ENCODE peak calls at places on chromosomes 3 and 15, in nine cellular contexts. P is A172; F is iris pigment epithelial cell; J is cardiac muscle cell; B is NCI-H1694 treated with DMSO at 0.1 percent for 48 hours; U is activated CD8-positive, alpha-beta memory T cell treated with anti-CD3 and anti-CD28 coated beads, Interleukin-2, amount 10 ng/mL, durations not matched to agents 7 days and 5 days; E is stimulated activated CD4-positive, alpha-beta T cell treated with anti-CD3 and anti-CD28 coated beads, Interleukin-1b, Interleukin-23, amount 100 ng/mL, for 48 hours; V is GM12892; X is T-helper 1 cell. M is an unnamed sample.

GRCh38 chr15:31145271-31145911 is 43.9 kb upstream of the TRPM1 start:
- DNase-seq in P (peak), F (peak), J (peak), B (no peak), U (no peak), E (no peak), V (no peak), X (no peak), M (no peak)

GRCh38 chr3:169305460-169305859 is 358.1 kb downstream of the MECOM start:
- DNase-seq in P (no peak), F (no peak), J (no peak), B (no peak), U (no peak), E (no peak), V (no peak), X (no peak), M (no peak)

GRCh38 chr3:117036259-117036799 is 326.8 kb downstream of the TUSC7 start:
- DNase-seq in P (peak), F (peak), J (peak), B (no peak), U (no peak), E (no peak), V (no peak), X (no peak), M (peak)

GRCh38 chr3:137998121-137998520 is 11.8 kb upstream of the CLDN18 start:
- DNase-seq in P (no peak), F (no peak), J (no peak), B (no peak), U (no peak), E (no peak), V (no peak), X (no peak), M (no peak)

GRCh38 chr15:79601376-79601775 is 169.2 kb downstream of the MINAR1 start:
- DNase-seq in P (no peak), F (no peak), J (no peak), B (no peak), U (no peak), E (no peak), V (no peak), X (no peak), M (no peak)

GRCh38 chr3:123986427-123986826 is 5.5 kb downstream of the ROPN1 start:
- DNase-seq in P (no peak), F (no peak), J (no peak), B (no peak), U (no peak), E (no peak), V (no peak), X (no peak), M (no peak)

GRCh38 chr3:109346770-109347295 is 9.5 kb upstream of the DPPA4 start:
- DNase-seq in P (peak), F (peak), J (peak), B (no peak), U (no peak), E (no peak), V (no peak), X (no peak), M (no peak)

GRCh38 chr3:11799777-11800176 is 46.9 kb downstream of the TAMM41 start:
- DNase-seq in P (no peak), F (no peak), J (no peak), B (no peak), U (no peak), E (no peak), V (no peak), X (no peak), M (no peak)

GRCh38 chr3:146605106-146605505 is at the start of gene PLSCR5:
- DNase-seq in P (no peak), F (no peak), J (peak), B (no peak), U (no peak), E (no peak), V (no peak), X (no peak), M (no peak)

GRCh38 chr3:134029734-134030381 is at the start of gene SLCO2A1:
- DNase-seq in P (peak), F (peak), J (peak), B (no peak), U (no peak), E (no peak), V (no peak), X (no peak), M (peak)

GRCh38 chr15:73794501-73795133 is 41.5 kb upstream of the INSYN1 start:
- DNase-seq in P (peak), F (peak), J (peak), B (no peak), U (no peak), E (no peak), V (no peak), X (no peak), M (peak)

GRCh38 chr3:13039286-13039896 is 33.8 kb downstream of the IQSEC1 start:
- DNase-seq in P (no peak), F (no peak), J (no peak), B (no peak), U (no peak), E (no peak), V (no peak), X (no peak), M (peak)

GRCh38 chr15:49863431-49864205 is 242.8 kb downstream of the DTWD1 start:
- DNase-seq in P (no peak), F (peak), J (peak), B (no peak), U (no peak), E (no peak), V (no peak), X (no peak), M (peak)

GRCh38 chr3:154304116-154304786 is 20.0 kb downstream of the DHX36 start:
- DNase-seq in P (no peak), F (peak), J (no peak), B (no peak), U (no peak), E (no peak), V (no peak), X (no peak), M (peak)

GRCh38 chr15:56765252-56765651 is 31.9 kb upstream of the ZNF280D start:
- DNase-seq in P (peak), F (peak), J (peak), B (no peak), U (no peak), E (no peak), V (no peak), X (no peak), M (peak)

GRCh38 chr3:44887101-44887500 is 12.7 kb downstream of the TGM4 start:
- DNase-seq in P (no peak), F (no peak), J (no peak), B (no peak), U (no peak), E (no peak), V (no peak), X (no peak), M (no peak)

GRCh38 chr3:83633758-83634157 is 1325.0 kb upstream of the CADM2 start:
- DNase-seq in P (no peak), F (no peak), J (no peak), B (no peak), U (no peak), E (no peak), V (no peak), X (no peak), M (no peak)

M was measured in GM23248.